ENCODE peak calls at places on chromosomes 7 and 10, in five cellular contexts. X, G, J, I and F are unnamed samples.
A peak's percentile ranks its signal among the peaks of the same experiment; 100 is the strongest.

GRCh38 chr10:70053212-70053895 is 708 bp downstream of the MACROH2A2 start:
- DNase-seq in X (no peak), G (no peak), J (no peak), I (no peak), F (no peak)

GRCh38 chr7:126718419-126718818 is 534.3 kb downstream of the GRM8 start:
- DNase-seq in X (no peak), G (no peak), J (no peak), I (no peak), F (no peak)

GRCh38 chr10:78863121-78863520 is 205.6 kb upstream of the ZMIZ1 start:
- DNase-seq in X (no peak), G (no peak), J (no peak), I (no peak), F (no peak)

GRCh38 chr10:123790132-123790885 is 101.3 kb downstream of the CPXM2 start:
- DNase-seq in X (peak; percentile 46), G (no peak), J (no peak), I (no peak), F (no peak)

GRCh38 chr10:84360634-84361365 is 32.4 kb downstream of the CCSER2 start:
- DNase-seq in X (no peak), G (no peak), J (peak; percentile 6), I (no peak), F (no peak)

GRCh38 chr10:99815611-99816010 is 33.2 kb downstream of the ABCC2 start:
- DNase-seq in X (no peak), G (no peak), J (no peak), I (no peak), F (no peak)

GRCh38 chr10:92066386-92066785 is 142.8 kb downstream of the BTAF1 start:
- DNase-seq in X (no peak), G (no peak), J (no peak), I (no peak), F (no peak)

GRCh38 chr7:105682331-105683070 is 101.2 kb upstream of the EFCAB10 start:
- DNase-seq in X (no peak), G (no peak), J (peak; percentile 61), I (no peak), F (no peak)

GRCh38 chr10:125641398-125641797 is 41.6 kb downstream of the TEX36 start:
- DNase-seq in X (no peak), G (no peak), J (no peak), I (no peak), F (no peak)

GRCh38 chr10:93746844-93747284 is 10.9 kb upstream of the LGI1 start:
- DNase-seq in X (peak; percentile 70), G (no peak), J (peak; percentile 8), I (peak; percentile 35), F (peak; percentile 76)

GRCh38 chr10:86958831-86959736 is 685 bp downstream of the SNCG start:
- DNase-seq in X (peak; percentile 62), G (no peak), J (peak; percentile 71), I (peak; percentile 63), F (peak; percentile 88)

GRCh38 chr10:116098411-116099019 is 174.5 kb downstream of the GFRA1 start:
- DNase-seq in X (no peak), G (no peak), J (no peak), I (no peak), F (no peak)

GRCh38 chr10:122297583-122297982 is 26.5 kb downstream of the BTBD16 start:
- DNase-seq in X (no peak), G (no peak), J (no peak), I (no peak), F (no peak)

GRCh38 chr10:125095228-125095627 is 65.1 kb downstream of the CTBP2 start:
- DNase-seq in X (no peak), G (no peak), J (no peak), I (no peak), F (no peak)

GRCh38 chr7:94055963-94056362 is 51.8 kb upstream of the BET1 start:
- DNase-seq in X (no peak), G (no peak), J (no peak), I (no peak), F (no peak)

GRCh38 chr7:148585399-148585798 is 5.2 kb upstream of the C7orf33 start:
- DNase-seq in X (no peak), G (no peak), J (no peak), I (no peak), F (no peak)

GRCh38 chr10:72316748-72317435 is 37.8 kb downstream of the DNAJB12 start:
- DNase-seq in X (no peak), G (no peak), J (peak; percentile 73), I (no peak), F (no peak)
- TF ChIP-seq POLR2A in X (no peak), G (no peak), J (no peak), I (no peak), F (no peak)

DNA sequence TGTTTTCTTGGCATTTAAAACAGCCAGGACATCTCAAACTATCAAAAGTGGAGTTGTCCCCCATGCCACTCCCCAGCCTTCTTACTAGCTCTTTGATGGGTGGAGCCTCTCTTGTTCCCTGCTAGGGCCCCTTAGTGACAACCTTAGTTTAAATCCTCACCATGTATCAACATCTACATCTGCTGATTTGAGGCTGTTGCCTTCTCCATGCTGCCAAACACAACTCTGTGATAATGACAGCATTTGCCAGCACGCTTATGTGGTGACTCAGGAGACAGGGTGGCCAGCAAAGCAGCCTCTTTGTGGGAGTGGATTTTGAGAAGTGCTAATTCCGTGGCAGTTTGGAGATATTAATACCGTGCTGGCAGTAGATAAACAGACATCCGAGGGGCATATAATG is 145.4 kb downstream of the LRRC4 start:
- DNase-seq in X (no peak), G (no peak), J (peak; percentile 19), I (no peak), F (peak; percentile 29)
- TF ChIP-seq POLR2A in X (no peak), G (no peak), J (no peak), I (no peak), F (no peak)

DNA sequence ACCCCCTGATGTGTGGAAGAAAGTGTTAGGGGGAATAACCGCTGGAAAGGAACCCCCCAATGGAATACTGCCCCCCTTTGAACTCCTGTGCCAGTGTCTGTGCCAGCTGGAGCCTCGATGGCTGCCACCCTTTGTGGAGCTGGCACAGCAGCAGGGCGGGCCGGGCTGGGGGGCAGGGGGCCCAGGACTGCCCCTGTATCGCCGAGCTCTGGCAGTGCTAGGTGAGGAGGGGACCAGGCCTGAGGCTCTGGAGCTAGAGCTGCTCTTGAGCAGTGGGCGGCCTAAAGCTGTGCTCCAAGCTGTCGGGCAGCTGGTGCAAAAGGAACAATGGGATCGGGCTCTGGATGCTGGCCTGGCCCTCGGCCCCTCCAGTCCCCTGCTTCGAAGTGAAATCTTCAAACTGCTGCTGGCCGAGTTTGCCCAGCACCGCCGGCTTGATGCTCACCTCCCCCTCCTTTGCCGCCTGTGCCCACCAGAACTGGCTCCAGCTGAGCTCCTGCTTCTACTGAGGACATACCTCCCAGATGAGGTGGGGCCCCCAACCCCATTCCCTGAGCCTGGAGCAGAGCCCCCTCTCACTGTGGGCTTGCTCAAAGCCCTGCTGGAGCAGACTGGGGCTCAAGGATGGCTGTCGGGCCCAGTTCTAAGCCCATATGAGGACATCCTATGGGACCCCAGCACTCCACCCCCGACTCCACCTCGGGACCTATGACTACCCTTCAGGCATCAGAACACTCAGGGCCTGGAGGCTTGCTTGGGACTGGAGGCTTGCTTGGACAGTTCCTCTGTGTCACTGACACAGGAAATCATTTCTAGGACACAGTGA is 2.2 kb downstream of the HPS6 start:
- DNase-seq in X (no peak), G (no peak), J (no peak), I (no peak), F (no peak)
- TF ChIP-seq POLR2A in X (no peak), G (no peak), J (no peak), I (no peak), F (no peak)

DNA sequence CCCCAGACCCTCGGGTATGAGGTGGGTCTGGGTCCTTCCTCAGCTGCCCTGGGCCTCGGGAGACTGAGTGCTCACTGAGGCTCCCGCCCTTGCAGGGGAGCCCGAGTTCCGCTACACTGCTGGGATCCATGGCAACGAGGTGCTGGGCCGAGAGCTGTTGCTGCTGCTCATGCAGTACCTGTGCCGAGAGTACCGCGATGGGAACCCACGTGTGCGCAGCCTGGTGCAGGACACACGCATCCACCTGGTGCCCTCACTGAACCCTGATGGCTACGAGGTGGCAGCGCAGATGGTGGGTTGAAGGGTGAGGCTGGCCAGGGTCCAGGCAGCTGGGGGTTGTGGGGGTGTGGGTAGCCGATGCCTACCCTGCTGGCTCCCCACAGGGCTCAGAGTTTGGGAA is 7.6 kb downstream of the AEBP1 start:
- DNase-seq in X (no peak), G (no peak), J (no peak), I (no peak), F (no peak)
- TF ChIP-seq POLR2A in X (no peak), G (no peak), J (no peak), I (no peak), F (no peak)

GRCh38 chr7:121026577-121027111 is 38.1 kb downstream of the CPED1 start:
- DNase-seq in X (no peak), G (no peak), J (no peak), I (no peak), F (no peak)
- TF ChIP-seq POLR2A in X (no peak), G (no peak), J (no peak), I (no peak), F (no peak)

DNA sequence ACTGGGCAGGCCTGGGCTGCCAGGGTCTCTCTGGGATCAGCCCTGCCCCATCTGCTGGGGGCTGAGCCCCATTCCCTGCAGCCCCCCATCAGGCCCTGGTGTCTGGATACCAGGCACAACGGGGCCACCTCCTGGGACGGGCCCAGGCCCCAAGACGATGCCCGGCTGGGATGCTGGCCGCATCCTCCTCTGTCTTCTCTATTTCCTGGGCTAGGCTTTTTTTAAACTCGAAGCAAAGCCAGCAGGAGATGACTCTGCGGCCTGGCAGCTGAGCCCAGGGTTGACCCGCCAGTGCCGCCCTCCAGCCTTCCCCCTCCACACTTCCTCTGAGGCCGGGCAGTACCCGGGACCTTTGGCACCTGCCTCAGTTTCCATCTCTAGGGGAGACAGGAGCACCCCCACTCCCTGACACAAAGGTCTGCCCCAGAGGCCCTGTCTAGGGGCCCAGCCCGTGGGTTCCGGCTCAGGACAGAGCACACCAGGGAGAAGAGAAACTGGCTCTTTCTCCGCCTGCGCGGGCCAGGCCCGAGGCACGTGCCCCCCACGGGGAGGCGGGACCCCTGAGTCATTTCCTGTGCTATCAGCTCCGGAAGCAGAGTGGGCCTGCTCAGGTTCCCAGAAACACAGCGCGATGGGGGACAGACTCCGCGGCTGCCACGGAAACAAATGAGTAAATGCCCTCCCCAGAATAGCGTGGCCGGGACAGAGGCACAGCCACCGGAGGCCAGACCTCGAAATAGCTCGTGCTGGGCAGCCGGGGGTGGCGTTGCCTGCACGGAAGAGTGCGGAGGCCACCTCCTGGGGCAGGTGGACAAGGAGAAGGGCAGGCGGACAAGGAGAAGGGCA is 84.6 kb upstream of the PDGFA start:
- DNase-seq in X (no peak), G (peak; percentile 54), J (peak; percentile 96), I (no peak), F (peak; percentile 100)
- TF ChIP-seq POLR2A in X (no peak), G (no peak), J (peak; percentile 52), I (no peak), F (peak; percentile 59)

DNA sequence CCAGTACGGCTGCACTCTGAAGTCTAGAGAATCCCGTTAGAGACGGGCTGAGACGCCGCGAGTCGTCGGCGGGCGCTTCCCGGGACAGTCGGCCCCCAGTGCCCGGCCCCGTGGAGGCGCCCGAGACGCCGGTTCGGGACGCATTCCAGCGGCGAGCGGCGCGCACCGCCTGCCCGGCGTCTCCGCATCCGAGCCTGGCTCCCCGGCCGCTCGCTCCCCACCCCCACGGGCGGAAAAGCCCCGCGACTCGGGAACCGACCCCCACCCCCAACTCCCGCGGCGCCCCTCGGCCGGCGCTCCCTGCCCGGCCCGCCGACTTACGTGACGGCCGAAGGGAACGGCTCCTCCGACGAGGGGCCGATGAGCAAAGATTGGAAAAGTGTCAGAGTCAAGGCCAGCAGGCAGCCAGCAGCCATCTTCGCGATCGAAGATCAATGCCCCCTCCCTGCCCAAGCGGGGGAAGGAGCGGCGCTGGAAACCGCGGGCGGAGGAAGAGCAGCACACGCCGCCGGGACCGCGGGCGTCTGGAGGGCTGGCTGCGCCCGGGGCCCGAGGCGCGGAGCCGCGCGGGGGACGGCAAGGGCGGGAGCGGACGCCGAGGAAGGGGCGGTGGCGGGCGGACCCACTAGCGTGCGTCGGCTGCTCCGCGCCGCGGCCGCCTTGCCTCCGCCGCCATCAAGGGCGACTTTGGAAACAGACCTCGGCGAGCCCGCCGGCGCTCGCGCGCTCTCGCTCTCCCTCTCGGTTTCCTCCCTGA is at the start of gene CACNA2D1:
- DNase-seq in X (no peak), G (no peak), J (peak; percentile 67), I (peak; percentile 43), F (no peak)
- TF ChIP-seq POLR2A in X (no peak), G (no peak), J (no peak), I (peak; percentile 91), F (no peak)